ENCODE peak calls at places on chromosome 16, in eight cellular contexts. One of them, this sample, is unnamed.

GRCh38 chr16:53207810-53208752 is 153.3 kb downstream of the CHD9 start:
- DNase-seq in mesendoderm: peak; percentile 96
- DNase-seq in HTR-8/SVneo: peak; percentile 85
- DNase-seq in NCI-H69: peak; percentile 90
- DNase-seq in small intestine: peak; percentile 76
- DNase-seq in activated CD4-positive, CD25-positive, alpha-beta regulatory T cell: no peak
- DNase-seq in GDM1: peak; percentile 56
- DNase-seq in NCI-H1092: peak; percentile 26
- DNase-seq in this sample: peak; percentile 75

GRCh38 chr16:59212492-59213024 is 478.4 kb upstream of the GOT2 start:
- DNase-seq in mesendoderm: no peak
- DNase-seq in HTR-8/SVneo: no peak
- DNase-seq in NCI-H69: no peak
- DNase-seq in small intestine: no peak
- DNase-seq in activated CD4-positive, CD25-positive, alpha-beta regulatory T cell: no peak
- DNase-seq in GDM1: no peak
- DNase-seq in NCI-H1092: no peak
- DNase-seq in this sample: no peak

GRCh38 chr16:3776316-3776715 is 59.0 kb upstream of the TRAP1 start:
- DNase-seq in mesendoderm: no peak
- DNase-seq in HTR-8/SVneo: no peak
- DNase-seq in NCI-H69: peak; percentile 16
- DNase-seq in small intestine: no peak
- DNase-seq in activated CD4-positive, CD25-positive, alpha-beta regulatory T cell: no peak
- DNase-seq in GDM1: no peak
- DNase-seq in NCI-H1092: peak; percentile 37
- DNase-seq in this sample: no peak

GRCh38 chr16:10385725-10386516 is at the start of gene ATF7IP2:
- DNase-seq in mesendoderm: peak; percentile 98
- DNase-seq in HTR-8/SVneo: peak; percentile 95
- DNase-seq in NCI-H69: no peak
- DNase-seq in small intestine: peak; percentile 86
- DNase-seq in activated CD4-positive, CD25-positive, alpha-beta regulatory T cell: peak; percentile 52
- DNase-seq in GDM1: peak; percentile 88
- DNase-seq in NCI-H1092: no peak
- DNase-seq in this sample: peak; percentile 46

GRCh38 chr16:70579648-70580630 is 56.3 kb downstream of the SF3B3 start:
- DNase-seq in mesendoderm: no peak
- DNase-seq in HTR-8/SVneo: no peak
- DNase-seq in NCI-H69: no peak
- DNase-seq in small intestine: peak; percentile 61
- DNase-seq in activated CD4-positive, CD25-positive, alpha-beta regulatory T cell: no peak
- DNase-seq in GDM1: no peak
- DNase-seq in NCI-H1092: no peak
- DNase-seq in this sample: no peak

GRCh38 chr16:29802416-29802935 is 3.9 kb upstream of the MAZ start:
- DNase-seq in mesendoderm: no peak
- DNase-seq in HTR-8/SVneo: no peak
- DNase-seq in NCI-H69: no peak
- DNase-seq in small intestine: no peak
- DNase-seq in activated CD4-positive, CD25-positive, alpha-beta regulatory T cell: no peak
- DNase-seq in GDM1: no peak
- DNase-seq in NCI-H1092: no peak
- DNase-seq in this sample: no peak

GRCh38 chr16:76483510-76483909 is 206.3 kb downstream of the CNTNAP4 start:
- DNase-seq in mesendoderm: no peak
- DNase-seq in HTR-8/SVneo: no peak
- DNase-seq in NCI-H69: no peak
- DNase-seq in small intestine: no peak
- DNase-seq in activated CD4-positive, CD25-positive, alpha-beta regulatory T cell: no peak
- DNase-seq in GDM1: no peak
- DNase-seq in NCI-H1092: no peak
- DNase-seq in this sample: no peak

GRCh38 chr16:21684199-21684598 is 20.4 kb downstream of the OTOA start:
- DNase-seq in mesendoderm: peak; percentile 43
- DNase-seq in HTR-8/SVneo: no peak
- DNase-seq in NCI-H69: peak; percentile 77
- DNase-seq in small intestine: peak; percentile 20
- DNase-seq in activated CD4-positive, CD25-positive, alpha-beta regulatory T cell: no peak
- DNase-seq in GDM1: no peak
- DNase-seq in NCI-H1092: no peak
- DNase-seq in this sample: no peak

GRCh38 chr16:25796239-25796638 is 104.5 kb downstream of the HS3ST4 start:
- DNase-seq in mesendoderm: no peak
- DNase-seq in HTR-8/SVneo: no peak
- DNase-seq in NCI-H69: no peak
- DNase-seq in small intestine: no peak
- DNase-seq in activated CD4-positive, CD25-positive, alpha-beta regulatory T cell: no peak
- DNase-seq in GDM1: no peak
- DNase-seq in NCI-H1092: no peak
- DNase-seq in this sample: no peak

GRCh38 chr16:66261826-66262225 is 104.7 kb upstream of the CDH5 start:
- DNase-seq in mesendoderm: no peak
- DNase-seq in HTR-8/SVneo: no peak
- DNase-seq in NCI-H69: no peak
- DNase-seq in small intestine: no peak
- DNase-seq in activated CD4-positive, CD25-positive, alpha-beta regulatory T cell: no peak
- DNase-seq in GDM1: no peak
- DNase-seq in NCI-H1092: no peak
- DNase-seq in this sample: no peak

GRCh38 chr16:73064227-73064995 is 16.5 kb upstream of the ZFHX3 start:
- DNase-seq in mesendoderm: peak; percentile 69
- DNase-seq in HTR-8/SVneo: no peak
- DNase-seq in NCI-H69: no peak
- DNase-seq in small intestine: no peak
- DNase-seq in activated CD4-positive, CD25-positive, alpha-beta regulatory T cell: no peak
- DNase-seq in GDM1: peak; percentile 4
- DNase-seq in NCI-H1092: no peak
- DNase-seq in this sample: no peak

GRCh38 chr16:67390816-67391423 is 2.4 kb downstream of the TPPP3 start:
- DNase-seq in mesendoderm: no peak
- DNase-seq in HTR-8/SVneo: no peak
- DNase-seq in NCI-H69: no peak
- DNase-seq in small intestine: no peak
- DNase-seq in activated CD4-positive, CD25-positive, alpha-beta regulatory T cell: no peak
- DNase-seq in GDM1: no peak
- DNase-seq in NCI-H1092: no peak
- DNase-seq in this sample: no peak

This sample was measured in SIG-M5.